ENCODE peak calls at places on chromosomes 5 and 9, in six cellular contexts. K, B, G, P, F and M are unnamed samples.

GRCh38 chr5:64700765-64701164 is 10.5 kb downstream of the SHISAL2B start:
- DNase-seq in K (no peak), B (no peak), G (no peak), P (no peak), F (no peak), M (no peak)

GRCh38 chr5:103402861-103403260 is 144.3 kb downstream of the MACIR start:
- DNase-seq in K (no peak), B (no peak), G (no peak), P (no peak), F (no peak), M (no peak)

GRCh38 chr9:136644343-136644592 is 18.4 kb upstream of the EGFL7 start:
- DNase-seq in K (no peak), B (no peak), G (no peak), P (no peak), F (no peak), M (no peak)

GRCh38 chr5:140240987-140241706 is 61.8 kb downstream of the PFDN1 start:
- DNase-seq in K (no peak), B (no peak), G (no peak), P (no peak), F (peak), M (no peak)

GRCh38 chr5:135589152-135589551 is 10.4 kb upstream of the CXCL14 start:
- DNase-seq in K (no peak), B (no peak), G (no peak), P (no peak), F (no peak), M (no peak)

GRCh38 chr5:5695266-5695665 is 272.8 kb downstream of the ICE1 start:
- DNase-seq in K (no peak), B (no peak), G (no peak), P (no peak), F (no peak), M (no peak)

GRCh38 chr5:99099691-99100090 is 170.9 kb upstream of the CHD1 start:
- DNase-seq in K (no peak), B (no peak), G (no peak), P (no peak), F (no peak), M (no peak)

GRCh38 chr5:74075496-74075895 is 449.5 kb downstream of the ARHGEF28 start:
- DNase-seq in K (no peak), B (no peak), G (no peak), P (no peak), F (no peak), M (no peak)

GRCh38 chr9:121815084-121815483 is 163.7 kb downstream of the DAB2IP start:
- DNase-seq in K (no peak), B (no peak), G (no peak), P (no peak), F (no peak), M (no peak)

GRCh38 chr5:157607371-157608161 is 32.0 kb upstream of the ADAM19 start:
- DNase-seq in K (peak), B (peak), G (no peak), P (peak), F (no peak), M (peak)

GRCh38 chr5:162654661-162655406 is 587.3 kb downstream of the GABRG2 start:
- DNase-seq in K (no peak), B (no peak), G (no peak), P (no peak), F (no peak), M (no peak)

GRCh38 chr5:140312791-140313189 is 9.9 kb upstream of the PFDN1 start:
- DNase-seq in K (no peak), B (no peak), G (no peak), P (no peak), F (no peak), M (no peak)

GRCh38 chr5:75611324-75612210 is at the start of gene ANKDD1B:
- DNase-seq in K (no peak), B (no peak), G (no peak), P (peak), F (no peak), M (no peak)

GRCh38 chr5:170437621-170438375 is 48.6 kb upstream of the KCNMB1 start:
- DNase-seq in K (no peak), B (no peak), G (no peak), P (no peak), F (no peak), M (no peak)

GRCh38 chr5:108258001-108258400 is 123.9 kb downstream of the FBXL17 start:
- DNase-seq in K (no peak), B (no peak), G (no peak), P (no peak), F (no peak), M (no peak)

GRCh38 chr5:177476531-177477233 is 3.2 kb upstream of the DBN1 start:
- DNase-seq in K (no peak), B (no peak), G (no peak), P (no peak), F (no peak), M (no peak)

GRCh38 chr5:42886612-42887011 is 74.9 kb upstream of the SELENOP start:
- DNase-seq in K (no peak), B (no peak), G (no peak), P (no peak), F (no peak), M (no peak)

GRCh38 chr9:122158202-122158601 is 1.4 kb downstream of the NDUFA8 start:
- DNase-seq in K (no peak), B (peak), G (no peak), P (peak), F (peak), M (no peak)